ENCODE peak calls at places on chromosomes 7 and 10, in ten cellular contexts. O is fibroblast of villous mesenchyme, D is GM10248, N is AG04449, X is brain microvascular endothelial cell, I is HFFc6, A is nephron progenitor cell, W is GM12865, K is progenitor cell of endocrine pancreas, R is fibroblast of pulmonary artery. U is an unnamed sample.

GRCh38 chr10:79391231-79392019 is 44.2 kb downstream of the PPIF start:
- DNase-seq in O (no peak), D (no peak), N (no peak), X (no peak), I (no peak), A (no peak), W (no peak), K (no peak), R (no peak), U (peak; percentile 42)

GRCh38 chr7:131371411-131371810 is 43.7 kb downstream of the MKLN1 start:
- DNase-seq in O (no peak), D (no peak), N (no peak), X (no peak), I (no peak), A (no peak), W (no peak), K (no peak), R (no peak), U (no peak)

GRCh38 chr7:64606385-64606784 is 43.5 kb upstream of the ZNF680 start:
- DNase-seq in O (no peak), D (no peak), N (no peak), X (no peak), I (no peak), A (no peak), W (no peak), K (no peak), R (no peak), U (no peak)

GRCh38 chr10:68897336-68897741 is 3.8 kb upstream of the DDX50 start:
- DNase-seq in O (peak; percentile 82), D (peak; percentile 39), N (peak; percentile 28), X (peak; percentile 70), I (peak; percentile 69), A (peak; percentile 49), W (peak; percentile 65), K (peak; percentile 15), R (peak; percentile 85), U (peak; percentile 75)

GRCh38 chr7:48053823-48054222 is 18.5 kb downstream of the C7orf57 start:
- DNase-seq in O (no peak), D (no peak), N (no peak), X (no peak), I (no peak), A (no peak), W (no peak), K (no peak), R (no peak), U (no peak)

GRCh38 chr10:132141076-132141475 is 45.7 kb upstream of the DPYSL4 start:
- DNase-seq in O (no peak), D (no peak), N (no peak), X (no peak), I (no peak), A (no peak), W (no peak), K (no peak), R (no peak), U (no peak)

GRCh38 chr10:61140765-61141392 is 196.9 kb upstream of the RHOBTB1 start:
- DNase-seq in O (peak; percentile 80), D (no peak), N (no peak), X (peak; percentile 62), I (peak; percentile 65), A (no peak), W (peak; percentile 42), K (no peak), R (peak; percentile 85), U (no peak)

GRCh38 chr7:51027256-51028127 is 244.8 kb upstream of the GRB10 start:
- DNase-seq in O (no peak), D (no peak), N (no peak), X (no peak), I (no peak), A (no peak), W (no peak), K (no peak), R (no peak), U (no peak)

GRCh38 chr10:44769449-44769848 is 141.7 kb upstream of the TMEM72 start:
- DNase-seq in O (no peak), D (no peak), N (no peak), X (no peak), I (no peak), A (no peak), W (no peak), K (no peak), R (no peak), U (no peak)

GRCh38 chr10:103888113-103888841 is 29.7 kb downstream of the STN1 start:
- DNase-seq in O (peak; percentile 80), D (peak; percentile 53), N (no peak), X (peak; percentile 84), I (peak; percentile 76), A (no peak), W (peak; percentile 62), K (no peak), R (peak; percentile 86), U (peak; percentile 90)

DNA sequence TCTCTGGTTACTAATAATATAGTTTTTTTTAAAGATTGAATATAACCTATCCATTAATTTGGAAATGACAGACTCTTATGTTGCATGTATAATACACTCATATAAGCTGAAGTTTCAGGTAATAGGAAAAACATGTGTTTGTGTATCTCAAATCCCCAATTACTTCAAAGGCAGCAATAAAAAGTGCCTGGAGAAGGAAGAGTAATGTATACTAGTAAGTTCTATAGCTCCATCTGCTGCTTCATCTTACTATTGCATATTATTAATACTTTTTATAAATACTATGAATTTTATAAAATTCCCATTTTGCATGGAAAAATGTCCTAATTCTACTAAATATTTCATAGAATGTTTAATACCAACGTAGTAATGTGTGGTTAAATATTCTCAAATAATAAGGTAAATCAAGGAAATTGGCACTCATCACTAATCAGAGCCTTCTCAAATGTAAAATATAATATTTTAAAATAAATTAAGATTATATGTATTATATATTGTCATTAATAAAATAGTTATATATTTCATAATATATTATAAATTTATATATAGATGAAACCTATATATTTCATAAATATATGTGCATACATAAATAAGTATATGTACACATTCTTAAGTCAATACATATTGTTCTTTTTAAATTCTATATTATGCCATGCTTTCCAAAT is 311.9 kb downstream of the HGF start:
- DNase-seq in O (peak; percentile 59), D (no peak), N (no peak), X (no peak), I (peak; percentile 28), A (no peak), W (no peak), K (no peak), R (peak; percentile 66), U (no peak)
- TF ChIP-seq CTCF in O (peak; percentile 47), D (no peak), N (peak; percentile 27), X (peak; percentile 32), I (peak; percentile 82), A (peak; percentile 45), W (no peak), K (peak; percentile 64), R (peak; percentile 60), U (peak; percentile 12)

DNA sequence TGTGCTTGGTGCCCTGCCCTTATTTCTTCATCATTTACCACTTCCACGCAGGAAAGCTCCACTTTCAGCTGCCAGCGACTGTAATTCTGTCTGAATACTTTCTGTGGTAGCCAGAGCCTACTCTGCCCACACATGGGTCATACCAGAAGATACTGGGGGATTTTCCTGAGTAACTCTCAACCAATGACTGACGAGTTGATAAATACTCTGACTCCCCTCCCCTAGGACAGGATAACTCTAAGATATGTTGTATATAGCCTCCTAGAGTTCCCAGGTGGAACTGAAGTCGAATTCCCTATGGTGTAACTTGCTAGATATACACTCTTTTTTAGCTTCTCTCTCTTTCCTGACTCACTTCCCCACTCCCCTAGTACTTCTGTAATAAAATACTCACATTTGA is 29.8 kb downstream of the SEM1 start:
- DNase-seq in O (no peak), D (no peak), N (no peak), X (no peak), I (no peak), A (no peak), W (peak; percentile 5), K (no peak), R (no peak), U (no peak)
- TF ChIP-seq CTCF in O (no peak), D (no peak), N (no peak), X (no peak), I (no peak), A (no peak), W (no peak), K (no peak), R (no peak), U (no peak)

GRCh38 chr10:90871279-90871760 is 454 bp upstream of the RPP30 start:
- DNase-seq in O (peak; percentile 86), D (peak; percentile 54), N (no peak), X (peak; percentile 83), I (peak; percentile 74), A (peak; percentile 48), W (peak; percentile 74), K (peak; percentile 14), R (peak; percentile 84), U (peak; percentile 61)
- TF ChIP-seq CTCF in O (peak; percentile 59), D (peak; percentile 48), N (peak; percentile 51), X (peak; percentile 77), I (peak; percentile 78), A (peak; percentile 48), W (peak; percentile 40), K (peak; percentile 59), R (peak; percentile 66), U (peak; percentile 24)

GRCh38 chr10:63464402-63465292 is 1.1 kb downstream of the JMJD1C start:
- DNase-seq in O (peak; percentile 45), D (no peak), N (no peak), X (peak; percentile 11), I (peak; percentile 6), A (no peak), W (no peak), K (peak; percentile 72), R (peak; percentile 44), U (no peak)

GRCh38 chr10:63467833-63468232 is 2.1 kb upstream of the JMJD1C start:
- DNase-seq in O (no peak), D (no peak), N (no peak), X (no peak), I (no peak), A (no peak), W (no peak), K (no peak), R (no peak), U (no peak)

GRCh38 chr10:63466168-63466935 is 575 bp upstream of the JMJD1C start:
- DNase-seq in O (peak; percentile 78), D (peak; percentile 47), N (no peak), X (peak; percentile 53), I (peak; percentile 38), A (no peak), W (peak; percentile 57), K (no peak), R (peak; percentile 62), U (peak; percentile 77)

GRCh38 chr10:63462442-63462841 is 3.3 kb downstream of the JMJD1C start:
- DNase-seq in O (no peak), D (no peak), N (no peak), X (no peak), I (no peak), A (no peak), W (no peak), K (no peak), R (no peak), U (no peak)

DNA sequence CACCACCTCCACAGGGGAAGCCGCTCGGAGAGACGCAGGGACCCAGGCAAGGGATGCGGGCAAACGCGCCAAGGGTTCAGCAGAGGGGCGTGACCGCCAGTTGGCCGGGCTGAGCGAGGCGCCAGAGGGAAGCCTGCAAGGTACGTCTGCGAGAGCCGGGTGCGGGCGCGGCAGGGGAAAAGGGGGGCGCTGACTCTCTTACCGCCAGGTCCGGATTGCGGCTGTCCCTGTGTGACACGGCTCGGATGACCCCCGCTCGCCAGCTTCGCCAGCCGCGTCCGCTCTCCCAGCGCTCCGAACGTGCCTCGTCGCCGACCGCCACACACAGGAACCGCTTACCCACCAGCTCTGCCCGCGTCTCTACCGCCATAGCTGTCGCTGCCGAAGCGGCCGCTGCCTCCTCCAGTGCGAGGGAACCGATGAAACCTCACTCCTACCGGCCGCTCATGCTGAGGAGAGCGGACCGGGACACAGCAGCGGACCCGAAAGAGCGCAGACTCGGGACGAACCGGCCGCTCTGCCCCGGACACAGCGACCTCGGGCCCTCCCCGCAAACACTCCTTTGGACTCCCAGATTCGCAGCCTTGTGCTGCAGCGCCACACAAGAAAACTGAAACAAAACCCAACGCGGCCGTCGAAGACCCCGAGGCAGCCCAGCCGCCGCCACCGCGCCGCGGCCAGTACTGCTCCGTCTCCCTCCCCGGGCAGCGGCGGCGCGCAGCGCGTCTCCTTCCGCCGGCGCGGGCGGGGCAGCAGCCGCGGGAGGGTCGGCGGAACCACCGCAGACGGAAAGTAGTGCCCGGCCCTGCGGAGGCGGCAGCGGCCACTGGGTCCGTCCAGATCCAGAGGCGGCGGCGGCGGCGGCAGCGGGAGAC is at the start of gene JMJD1C:
- DNase-seq in O (peak; percentile 89), D (peak; percentile 83), N (no peak), X (peak; percentile 55), I (peak; percentile 75), A (peak; percentile 86), W (peak; percentile 89), K (peak; percentile 79), R (peak; percentile 88), U (peak; percentile 65)
- TF ChIP-seq CTCF in O (no peak), D (no peak), N (no peak), X (peak; percentile 7), I (peak; percentile 28), A (no peak), W (no peak), K (peak; percentile 14), R (no peak), U (no peak)

U was measured in Peyer's patch.